ENCODE peak calls at places on chromosomes 4 and X, in ten cellular contexts. C is CD4-positive, alpha-beta T cell; V is WERI-Rb-1; K is right cardiac atrium; O is caudate nucleus; T is endothelial cell of umbilical vein; I is fibroblast of lung; X is left ventricle myocardium inferior; Q is aorta; N is heart left ventricle. H is an unnamed sample.

GRCh38 chr4:76200771-76201224 is 12.8 kb downstream of the SCARB2 start:
- DNase-seq in I (no peak), K (no peak), N (no peak), O (no peak), Q (no peak), V (peak; percentile 62), X (no peak), C (no peak), T (no peak), H (no peak)

GRCh38 chr4:165718660-165719059 is 154.4 kb upstream of the TLL1 start:
- DNase-seq in I (no peak), K (no peak), T (no peak), N (no peak), V (no peak), X (no peak), Q (no peak), C (no peak), O (no peak), H (no peak)

GRCh38 chr4:184792950-184793555 is 32.7 kb downstream of the ACSL1 start:
- DNase-seq in I (peak; percentile 97), K (no peak), C (no peak), X (no peak), O (no peak), V (no peak), Q (no peak), T (peak; percentile 76), N (no peak), H (no peak)

GRCh38 chrX:66164470-66164869 is 423 bp downstream of the HEPH start:
- DNase-seq in C (no peak), N (no peak), T (no peak), O (no peak), Q (no peak), I (no peak), K (no peak), X (no peak), V (no peak), H (no peak)

GRCh38 chrX:104347860-104348259 is 93.1 kb upstream of the ESX1 start:
- DNase-seq in I (no peak), V (no peak), T (no peak), N (no peak), X (no peak), C (no peak), K (no peak), O (no peak), Q (no peak), H (no peak)

GRCh38 chrX:37349131-37350033 is at the start of gene PRRG1:
- DNase-seq in Q (peak; percentile 83), N (peak; percentile 75), V (peak; percentile 79), C (no peak), T (peak; percentile 77), X (peak; percentile 78), I (peak; percentile 85), O (peak; percentile 81), K (peak; percentile 91), H (peak; percentile 81)

GRCh38 chr4:24970635-24971034 is 57.8 kb upstream of the CCDC149 start:
- DNase-seq in C (no peak), V (no peak), Q (no peak), O (no peak), X (no peak), T (no peak), K (no peak), N (no peak), I (no peak), H (no peak)

GRCh38 chrX:103685396-103685795 is 1.1 kb downstream of the MORF4L2 start:
- DNase-seq in N (no peak), Q (no peak), C (no peak), I (peak; percentile 15), K (no peak), V (no peak), T (no peak), X (no peak), O (no peak), H (no peak)

GRCh38 chrX:104565791-104566687 is at the start of gene IL1RAPL2:
- DNase-seq in V (peak; percentile 38), C (no peak), T (no peak), I (peak; percentile 1), K (peak; percentile 38), O (no peak), X (no peak), N (no peak), Q (no peak), H (peak; percentile 4)

GRCh38 chr4:81215936-81216335 is 914 bp upstream of the PRKG2 start:
- DNase-seq in T (no peak), V (no peak), C (no peak), N (no peak), I (peak; percentile 71), K (no peak), X (no peak), Q (no peak), O (no peak), H (no peak)

GRCh38 chr4:81213671-81214070 is 1.4 kb downstream of the PRKG2 start:
- DNase-seq in I (peak; percentile 42), T (no peak), V (no peak), C (no peak), N (no peak), X (no peak), O (no peak), K (no peak), Q (no peak), H (no peak)

GRCh38 chr4:81215219-81215892 is at the start of gene PRKG2:
- DNase-seq in T (no peak), X (no peak), C (no peak), V (peak; percentile 58), K (peak; percentile 67), Q (no peak), I (peak; percentile 73), N (no peak), O (no peak), H (no peak)

GRCh38 chr4:81214518-81215218 is 354 bp downstream of the PRKG2 start:
- DNase-seq in X (no peak), C (no peak), N (no peak), O (no peak), T (no peak), I (peak; percentile 54), V (peak; percentile 41), Q (no peak), K (peak; percentile 66), H (peak; percentile 13)

DNA sequence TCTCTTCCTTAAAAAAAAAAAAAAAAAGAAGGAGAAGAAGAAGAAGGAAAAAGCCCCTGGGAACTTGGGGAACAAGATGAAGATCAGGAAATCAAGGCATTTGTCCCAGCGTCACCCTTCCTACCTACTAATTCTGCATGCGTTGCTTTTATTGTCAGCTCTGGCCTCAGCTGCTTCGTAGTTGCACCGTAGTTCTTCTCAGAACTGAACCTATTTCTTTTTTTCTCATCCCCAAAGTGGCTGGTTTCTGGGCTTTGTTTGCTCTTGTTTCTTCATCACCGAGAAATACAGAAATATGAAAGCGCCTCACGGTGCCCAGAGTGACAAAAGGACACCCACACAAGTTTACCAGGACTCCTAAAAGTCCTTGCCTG is 891 bp downstream of the PRKG2 start:
- DNase-seq in O (no peak), C (no peak), N (no peak), T (no peak), I (no peak), Q (no peak), V (no peak), X (no peak), K (no peak), H (no peak)
- H3K27ac ChIP-seq in O (no peak overlapping the region), C (no peak overlapping the region), N (no peak overlapping the region), T (no peak overlapping the region), I (peak overlapping the region; percentile 42), Q (no peak overlapping the region), V (no peak overlapping the region), X (no peak overlapping the region), K (no peak overlapping the region), H (no peak overlapping the region)

GRCh38 chr4:40645576-40645975 is 15.9 kb upstream of the RBM47 start:
- DNase-seq in X (no peak), T (no peak), K (no peak), N (no peak), V (no peak), O (no peak), Q (no peak), C (no peak), I (no peak), H (no peak)
- H3K27ac ChIP-seq in X (no peak overlapping the region), T (no peak overlapping the region), K (no peak overlapping the region), N (no peak overlapping the region), V (no peak overlapping the region), O (no peak overlapping the region), Q (no peak overlapping the region), C (no peak overlapping the region), I (no peak overlapping the region), H (no peak overlapping the region)

DNA sequence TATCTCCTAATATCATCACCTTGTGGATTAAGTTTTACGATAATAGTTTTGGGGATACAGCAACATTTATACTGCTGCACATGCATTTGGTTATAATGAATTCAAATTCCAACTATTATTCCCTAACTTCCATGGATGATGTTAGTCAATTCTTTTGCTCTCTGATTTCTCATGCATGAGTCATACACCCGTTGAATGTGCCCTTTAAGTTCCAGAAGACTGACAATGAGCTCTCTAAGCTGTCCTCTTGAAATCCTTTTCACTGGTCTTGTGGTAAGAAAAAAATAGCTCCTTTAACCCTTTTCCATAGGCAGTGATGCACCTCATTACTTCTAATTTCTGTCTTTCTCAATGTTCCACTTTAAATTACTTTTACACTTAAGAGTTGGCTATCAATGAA is 1095.2 kb upstream of the POU3F4 start:
- DNase-seq in N (no peak), O (no peak), I (peak; percentile 12), X (no peak), T (no peak), Q (no peak), C (no peak), V (no peak), K (no peak), H (no peak)
- H3K27ac ChIP-seq in N (no peak overlapping the region), O (no peak overlapping the region), I (no peak overlapping the region), X (no peak overlapping the region), T (no peak overlapping the region), Q (no peak overlapping the region), C (no peak overlapping the region), V (no peak overlapping the region), K (no peak overlapping the region), H (no peak overlapping the region)

GRCh38 chrX:19555236-19555635 is 39.9 kb upstream of the MAP3K15 start:
- DNase-seq in Q (no peak), N (no peak), X (no peak), C (no peak), I (no peak), T (no peak), V (no peak), K (no peak), O (no peak), H (no peak)
- H3K27ac ChIP-seq in Q (no peak overlapping the region), N (no peak overlapping the region), X (no peak overlapping the region), C (no peak overlapping the region), I (no peak overlapping the region), T (no peak overlapping the region), V (no peak overlapping the region), K (no peak overlapping the region), O (no peak overlapping the region), H (no peak overlapping the region)

GRCh38 chr4:2867758-2868491 is 24.3 kb downstream of the ADD1 start:
- DNase-seq in V (peak; percentile 88), K (peak; percentile 74), O (no peak), T (peak; percentile 61), C (no peak), X (peak; percentile 33), I (peak; percentile 61), Q (no peak), N (peak; percentile 25), H (no peak)
- H3K27ac ChIP-seq in V (peak overlapping the region; percentile 95), K (peak overlapping the region; percentile 85), O (peak overlapping the region; percentile 40), T (no peak overlapping the region), C (no peak overlapping the region), X (peak overlapping the region; percentile 76), I (peak overlapping the region; percentile 48), Q (no peak overlapping the region), N (peak overlapping the region; percentile 65), H (peak overlapping the region; percentile 62)